ENCODE peak calls at places on chromosome 5, in six cellular contexts. One of them, this sample, is unnamed.
A peak's percentile ranks its signal among the peaks of the same experiment; 100 is the strongest.

GRCh38 chr5:108727154-108727638 is 20.5 kb upstream of the FER start:
- DNase-seq in activated T-cell treated with anti-CD3 and anti-CD28 coated beads for 24 hours: no peak
- DNase-seq in prostate gland: peak; percentile 29
- DNase-seq in GM03348: peak; percentile 44
- DNase-seq in A673: no peak
- DNase-seq in activated naive CD4-positive, alpha-beta T cell treated with anti-CD3 and anti-CD28 coated beads, Interleukin-2, amount 10 ng/mL, durations not matched to agents 7 days and 5 days: no peak
- DNase-seq in this sample: no peak

GRCh38 chr5:32302822-32303754 is 9.7 kb downstream of the MTMR12 start:
- DNase-seq in activated T-cell treated with anti-CD3 and anti-CD28 coated beads for 24 hours: no peak
- DNase-seq in prostate gland: no peak
- DNase-seq in GM03348: no peak
- DNase-seq in A673: no peak
- DNase-seq in activated naive CD4-positive, alpha-beta T cell treated with anti-CD3 and anti-CD28 coated beads, Interleukin-2, amount 10 ng/mL, durations not matched to agents 7 days and 5 days: no peak
- DNase-seq in this sample: no peak

GRCh38 chr5:102545175-102545574 is 46.4 kb upstream of the SLCO6A1 start:
- DNase-seq in activated T-cell treated with anti-CD3 and anti-CD28 coated beads for 24 hours: no peak
- DNase-seq in prostate gland: no peak
- DNase-seq in GM03348: no peak
- DNase-seq in A673: peak; percentile 19
- DNase-seq in activated naive CD4-positive, alpha-beta T cell treated with anti-CD3 and anti-CD28 coated beads, Interleukin-2, amount 10 ng/mL, durations not matched to agents 7 days and 5 days: no peak
- DNase-seq in this sample: peak; percentile 50

GRCh38 chr5:103295871-103296270 is 37.3 kb downstream of the MACIR start:
- DNase-seq in activated T-cell treated with anti-CD3 and anti-CD28 coated beads for 24 hours: no peak
- DNase-seq in prostate gland: no peak
- DNase-seq in GM03348: no peak
- DNase-seq in A673: no peak
- DNase-seq in activated naive CD4-positive, alpha-beta T cell treated with anti-CD3 and anti-CD28 coated beads, Interleukin-2, amount 10 ng/mL, durations not matched to agents 7 days and 5 days: no peak
- DNase-seq in this sample: no peak

GRCh38 chr5:72767289-72768010 is 49.0 kb upstream of the TNPO1 start:
- DNase-seq in activated T-cell treated with anti-CD3 and anti-CD28 coated beads for 24 hours: no peak
- DNase-seq in prostate gland: peak; percentile 55
- DNase-seq in GM03348: no peak
- DNase-seq in A673: peak; percentile 3
- DNase-seq in activated naive CD4-positive, alpha-beta T cell treated with anti-CD3 and anti-CD28 coated beads, Interleukin-2, amount 10 ng/mL, durations not matched to agents 7 days and 5 days: no peak
- DNase-seq in this sample: no peak

GRCh38 chr5:143054480-143054941 is 284.3 kb downstream of the ARHGAP26 start:
- DNase-seq in activated T-cell treated with anti-CD3 and anti-CD28 coated beads for 24 hours: no peak
- DNase-seq in prostate gland: no peak
- DNase-seq in GM03348: no peak
- DNase-seq in A673: peak; percentile 54
- DNase-seq in activated naive CD4-positive, alpha-beta T cell treated with anti-CD3 and anti-CD28 coated beads, Interleukin-2, amount 10 ng/mL, durations not matched to agents 7 days and 5 days: no peak
- DNase-seq in this sample: no peak

GRCh38 chr5:138927979-138928378 is 52.8 kb upstream of the LRRTM2 start:
- DNase-seq in activated T-cell treated with anti-CD3 and anti-CD28 coated beads for 24 hours: no peak
- DNase-seq in prostate gland: no peak
- DNase-seq in GM03348: no peak
- DNase-seq in A673: no peak
- DNase-seq in activated naive CD4-positive, alpha-beta T cell treated with anti-CD3 and anti-CD28 coated beads, Interleukin-2, amount 10 ng/mL, durations not matched to agents 7 days and 5 days: no peak
- DNase-seq in this sample: no peak

GRCh38 chr5:40483316-40483715 is 196.4 kb upstream of the PTGER4 start:
- DNase-seq in activated T-cell treated with anti-CD3 and anti-CD28 coated beads for 24 hours: no peak
- DNase-seq in prostate gland: no peak
- DNase-seq in GM03348: no peak
- DNase-seq in A673: no peak
- DNase-seq in activated naive CD4-positive, alpha-beta T cell treated with anti-CD3 and anti-CD28 coated beads, Interleukin-2, amount 10 ng/mL, durations not matched to agents 7 days and 5 days: no peak
- DNase-seq in this sample: no peak

GRCh38 chr5:110512266-110512665 is 214.2 kb downstream of the TMEM232 start:
- DNase-seq in activated T-cell treated with anti-CD3 and anti-CD28 coated beads for 24 hours: no peak
- DNase-seq in prostate gland: no peak
- DNase-seq in GM03348: no peak
- DNase-seq in A673: no peak
- DNase-seq in activated naive CD4-positive, alpha-beta T cell treated with anti-CD3 and anti-CD28 coated beads, Interleukin-2, amount 10 ng/mL, durations not matched to agents 7 days and 5 days: no peak
- DNase-seq in this sample: no peak

GRCh38 chr5:147321569-147321968 is 86.7 kb downstream of the STK32A start:
- DNase-seq in activated T-cell treated with anti-CD3 and anti-CD28 coated beads for 24 hours: no peak
- DNase-seq in prostate gland: no peak
- DNase-seq in GM03348: no peak
- DNase-seq in A673: no peak
- DNase-seq in activated naive CD4-positive, alpha-beta T cell treated with anti-CD3 and anti-CD28 coated beads, Interleukin-2, amount 10 ng/mL, durations not matched to agents 7 days and 5 days: no peak
- DNase-seq in this sample: no peak

GRCh38 chr5:120082316-120083068 is 381.6 kb upstream of the PRR16 start:
- DNase-seq in activated T-cell treated with anti-CD3 and anti-CD28 coated beads for 24 hours: no peak
- DNase-seq in prostate gland: no peak
- DNase-seq in GM03348: no peak
- DNase-seq in A673: no peak
- DNase-seq in activated naive CD4-positive, alpha-beta T cell treated with anti-CD3 and anti-CD28 coated beads, Interleukin-2, amount 10 ng/mL, durations not matched to agents 7 days and 5 days: no peak
- DNase-seq in this sample: no peak

GRCh38 chr5:150945501-150945900 is 40.7 kb upstream of the ZNF300 start:
- DNase-seq in activated T-cell treated with anti-CD3 and anti-CD28 coated beads for 24 hours: no peak
- DNase-seq in prostate gland: no peak
- DNase-seq in GM03348: no peak
- DNase-seq in A673: no peak
- DNase-seq in activated naive CD4-positive, alpha-beta T cell treated with anti-CD3 and anti-CD28 coated beads, Interleukin-2, amount 10 ng/mL, durations not matched to agents 7 days and 5 days: no peak
- DNase-seq in this sample: no peak

GRCh38 chr5:176425138-176425537 is 8.8 kb upstream of the CLTB start:
- DNase-seq in activated T-cell treated with anti-CD3 and anti-CD28 coated beads for 24 hours: no peak
- DNase-seq in prostate gland: no peak
- DNase-seq in GM03348: no peak
- DNase-seq in A673: no peak
- DNase-seq in activated naive CD4-positive, alpha-beta T cell treated with anti-CD3 and anti-CD28 coated beads, Interleukin-2, amount 10 ng/mL, durations not matched to agents 7 days and 5 days: no peak
- DNase-seq in this sample: no peak

GRCh38 chr5:60495644-60496520 is 204.1 kb downstream of the DEPDC1B start:
- DNase-seq in activated T-cell treated with anti-CD3 and anti-CD28 coated beads for 24 hours: no peak
- DNase-seq in prostate gland: peak; percentile 36
- DNase-seq in GM03348: no peak
- DNase-seq in A673: no peak
- DNase-seq in activated naive CD4-positive, alpha-beta T cell treated with anti-CD3 and anti-CD28 coated beads, Interleukin-2, amount 10 ng/mL, durations not matched to agents 7 days and 5 days: no peak
- DNase-seq in this sample: no peak

GRCh38 chr5:14714706-14715105 is 50.2 kb downstream of the OTULIN start:
- DNase-seq in activated T-cell treated with anti-CD3 and anti-CD28 coated beads for 24 hours: no peak
- DNase-seq in prostate gland: no peak
- DNase-seq in GM03348: no peak
- DNase-seq in A673: no peak
- DNase-seq in activated naive CD4-positive, alpha-beta T cell treated with anti-CD3 and anti-CD28 coated beads, Interleukin-2, amount 10 ng/mL, durations not matched to agents 7 days and 5 days: no peak
- DNase-seq in this sample: no peak

GRCh38 chr5:127838661-127839060 is 135.5 kb downstream of the CCDC192 start:
- DNase-seq in activated T-cell treated with anti-CD3 and anti-CD28 coated beads for 24 hours: no peak
- DNase-seq in prostate gland: no peak
- DNase-seq in GM03348: no peak
- DNase-seq in A673: no peak
- DNase-seq in activated naive CD4-positive, alpha-beta T cell treated with anti-CD3 and anti-CD28 coated beads, Interleukin-2, amount 10 ng/mL, durations not matched to agents 7 days and 5 days: no peak
- DNase-seq in this sample: no peak

GRCh38 chr5:132253452-132254320 is 3.8 kb upstream of the PDLIM4 start:
- DNase-seq in activated T-cell treated with anti-CD3 and anti-CD28 coated beads for 24 hours: no peak
- DNase-seq in prostate gland: no peak
- DNase-seq in GM03348: no peak
- DNase-seq in A673: no peak
- DNase-seq in activated naive CD4-positive, alpha-beta T cell treated with anti-CD3 and anti-CD28 coated beads, Interleukin-2, amount 10 ng/mL, durations not matched to agents 7 days and 5 days: no peak
- DNase-seq in this sample: no peak

GRCh38 chr5:168366124-168366523 is 74.7 kb downstream of the WWC1 start:
- DNase-seq in activated T-cell treated with anti-CD3 and anti-CD28 coated beads for 24 hours: no peak
- DNase-seq in prostate gland: no peak
- DNase-seq in GM03348: peak; percentile 80
- DNase-seq in A673: peak; percentile 7
- DNase-seq in activated naive CD4-positive, alpha-beta T cell treated with anti-CD3 and anti-CD28 coated beads, Interleukin-2, amount 10 ng/mL, durations not matched to agents 7 days and 5 days: no peak
- DNase-seq in this sample: no peak

GRCh38 chr5:57859626-57860025 is 377.0 kb upstream of the ACTBL2 start:
- DNase-seq in activated T-cell treated with anti-CD3 and anti-CD28 coated beads for 24 hours: no peak
- DNase-seq in prostate gland: no peak
- DNase-seq in GM03348: no peak
- DNase-seq in A673: no peak
- DNase-seq in activated naive CD4-positive, alpha-beta T cell treated with anti-CD3 and anti-CD28 coated beads, Interleukin-2, amount 10 ng/mL, durations not matched to agents 7 days and 5 days: no peak
- DNase-seq in this sample: no peak

GRCh38 chr5:72160299-72160698 is 53.0 kb downstream of the MAP1B start:
- DNase-seq in activated T-cell treated with anti-CD3 and anti-CD28 coated beads for 24 hours: no peak
- DNase-seq in prostate gland: no peak
- DNase-seq in GM03348: peak; percentile 46
- DNase-seq in A673: no peak
- DNase-seq in activated naive CD4-positive, alpha-beta T cell treated with anti-CD3 and anti-CD28 coated beads, Interleukin-2, amount 10 ng/mL, durations not matched to agents 7 days and 5 days: no peak
- DNase-seq in this sample: no peak

GRCh38 chr5:152844713-152845112 is 439.6 kb upstream of the NMUR2 start:
- DNase-seq in activated T-cell treated with anti-CD3 and anti-CD28 coated beads for 24 hours: no peak
- DNase-seq in prostate gland: no peak
- DNase-seq in GM03348: no peak
- DNase-seq in A673: no peak
- DNase-seq in activated naive CD4-positive, alpha-beta T cell treated with anti-CD3 and anti-CD28 coated beads, Interleukin-2, amount 10 ng/mL, durations not matched to agents 7 days and 5 days: no peak
- DNase-seq in this sample: no peak

GRCh38 chr5:14809369-14810144 is 62.0 kb downstream of the ANKH start:
- DNase-seq in activated T-cell treated with anti-CD3 and anti-CD28 coated beads for 24 hours: peak; percentile 74
- DNase-seq in prostate gland: no peak
- DNase-seq in GM03348: peak; percentile 87
- DNase-seq in A673: peak; percentile 48
- DNase-seq in activated naive CD4-positive, alpha-beta T cell treated with anti-CD3 and anti-CD28 coated beads, Interleukin-2, amount 10 ng/mL, durations not matched to agents 7 days and 5 days: peak; percentile 84
- DNase-seq in this sample: no peak

GRCh38 chr5:170333161-170333909 is 35.8 kb upstream of the LCP2 start:
- DNase-seq in activated T-cell treated with anti-CD3 and anti-CD28 coated beads for 24 hours: peak; percentile 48
- DNase-seq in prostate gland: no peak
- DNase-seq in GM03348: no peak
- DNase-seq in A673: peak; percentile 86
- DNase-seq in activated naive CD4-positive, alpha-beta T cell treated with anti-CD3 and anti-CD28 coated beads, Interleukin-2, amount 10 ng/mL, durations not matched to agents 7 days and 5 days: peak; percentile 73
- DNase-seq in this sample: no peak

GRCh38 chr5:74288038-74288437 is 352.5 kb downstream of the ENC1 start:
- DNase-seq in activated T-cell treated with anti-CD3 and anti-CD28 coated beads for 24 hours: no peak
- DNase-seq in prostate gland: no peak
- DNase-seq in GM03348: no peak
- DNase-seq in A673: no peak
- DNase-seq in activated naive CD4-positive, alpha-beta T cell treated with anti-CD3 and anti-CD28 coated beads, Interleukin-2, amount 10 ng/mL, durations not matched to agents 7 days and 5 days: no peak
- DNase-seq in this sample: no peak

GRCh38 chr5:41863871-41864486 is 6.2 kb downstream of the OXCT1 start:
- DNase-seq in activated T-cell treated with anti-CD3 and anti-CD28 coated beads for 24 hours: no peak
- DNase-seq in prostate gland: no peak
- DNase-seq in GM03348: peak; percentile 9
- DNase-seq in A673: peak; percentile 15
- DNase-seq in activated naive CD4-positive, alpha-beta T cell treated with anti-CD3 and anti-CD28 coated beads, Interleukin-2, amount 10 ng/mL, durations not matched to agents 7 days and 5 days: no peak
- DNase-seq in this sample: no peak

GRCh38 chr5:158194561-158194961 is 335.6 kb upstream of the CLINT1 start:
- DNase-seq in activated T-cell treated with anti-CD3 and anti-CD28 coated beads for 24 hours: no peak
- DNase-seq in prostate gland: no peak
- DNase-seq in GM03348: no peak
- DNase-seq in A673: no peak
- DNase-seq in activated naive CD4-positive, alpha-beta T cell treated with anti-CD3 and anti-CD28 coated beads, Interleukin-2, amount 10 ng/mL, durations not matched to agents 7 days and 5 days: no peak
- DNase-seq in this sample: no peak

GRCh38 chr5:2797981-2798380 is 46.5 kb upstream of the IRX2 start:
- DNase-seq in activated T-cell treated with anti-CD3 and anti-CD28 coated beads for 24 hours: no peak
- DNase-seq in prostate gland: no peak
- DNase-seq in GM03348: no peak
- DNase-seq in A673: no peak
- DNase-seq in activated naive CD4-positive, alpha-beta T cell treated with anti-CD3 and anti-CD28 coated beads, Interleukin-2, amount 10 ng/mL, durations not matched to agents 7 days and 5 days: no peak
- DNase-seq in this sample: no peak

GRCh38 chr5:93433422-93433821 is 147.6 kb downstream of the NR2F1-AS1 start:
- DNase-seq in activated T-cell treated with anti-CD3 and anti-CD28 coated beads for 24 hours: no peak
- DNase-seq in prostate gland: no peak
- DNase-seq in GM03348: no peak
- DNase-seq in A673: no peak
- DNase-seq in activated naive CD4-positive, alpha-beta T cell treated with anti-CD3 and anti-CD28 coated beads, Interleukin-2, amount 10 ng/mL, durations not matched to agents 7 days and 5 days: no peak
- DNase-seq in this sample: no peak

GRCh38 chr5:155260798-155261197 is 247.2 kb downstream of the KIF4B start:
- DNase-seq in activated T-cell treated with anti-CD3 and anti-CD28 coated beads for 24 hours: no peak
- DNase-seq in prostate gland: no peak
- DNase-seq in GM03348: no peak
- DNase-seq in A673: peak; percentile 53
- DNase-seq in activated naive CD4-positive, alpha-beta T cell treated with anti-CD3 and anti-CD28 coated beads, Interleukin-2, amount 10 ng/mL, durations not matched to agents 7 days and 5 days: no peak
- DNase-seq in this sample: peak; percentile 27